ENCODE peak calls at places on chromosomes 13 and 19, in eight cellular contexts. T is CD8-positive, alpha-beta T cell; E is astrocyte of the spinal cord; U is A549; H is lower lobe of right lung; Y is tibial nerve; O is left lung; Q is uterus. D is an unnamed sample.

GRCh38 chr19:45906221-45906620 is 3.8 kb upstream of the MYPOP start:
- DNase-seq in E (no peak), O (no peak), H (no peak), Q (no peak), T (no peak), U (no peak), Y (no peak), D (no peak)

GRCh38 chr13:85661639-85662038 is 137.6 kb downstream of the SLITRK6 start:
- DNase-seq in O (no peak), Y (no peak), E (no peak), Q (no peak), U (no peak), T (no peak), H (no peak), D (no peak)

GRCh38 chr13:20119960-20120359 is 40.9 kb downstream of the GJA3 start:
- DNase-seq in E (no peak), T (no peak), Q (no peak), H (no peak), O (no peak), U (no peak), Y (no peak), D (no peak)

GRCh38 chr13:36282818-36283432 is 14.7 kb downstream of the CCDC169 start:
- DNase-seq in Y (no peak), O (no peak), T (no peak), Q (no peak), H (no peak), U (peak), E (peak), D (no peak)

GRCh38 chr19:1255186-1256161 is 7.1 kb downstream of the MIDN start:
- DNase-seq in T (no peak), Y (no peak), H (no peak), Q (no peak), U (no peak), E (no peak), O (no peak), D (no peak)

GRCh38 chr13:110334841-110335490 is 27.9 kb downstream of the COL4A2 start:
- DNase-seq in E (peak), Q (no peak), Y (no peak), H (no peak), T (no peak), U (no peak), O (no peak), D (no peak)

GRCh38 chr13:42732073-42732472 is 49.3 kb upstream of the FAM216B start:
- DNase-seq in E (no peak), T (no peak), U (no peak), Q (no peak), Y (no peak), H (no peak), O (no peak), D (no peak)

GRCh38 chr13:64164435-64164834 is 2748.8 kb upstream of the PCDH20 start:
- DNase-seq in Q (no peak), E (no peak), O (peak), H (no peak), T (no peak), U (no peak), Y (no peak), D (no peak)

GRCh38 chr19:8174706-8175105 is 25.3 kb upstream of the FBN3 start:
- DNase-seq in T (no peak), Y (no peak), H (no peak), U (no peak), O (no peak), E (no peak), Q (no peak), D (no peak)

GRCh38 chr13:59356607-59357006 is 807.1 kb downstream of the DIAPH3 start:
- DNase-seq in T (no peak), O (peak), Q (peak), E (peak), Y (no peak), U (no peak), H (peak), D (peak)

GRCh38 chr19:15869109-15869555 is 28.7 kb downstream of the CYP4F2 start:
- DNase-seq in Y (no peak), E (no peak), O (no peak), H (no peak), U (peak), Q (no peak), T (peak), D (no peak)

GRCh38 chr13:87128006-87128405 is 543.2 kb upstream of the SLITRK5 start:
- DNase-seq in T (no peak), E (no peak), O (no peak), Q (no peak), Y (no peak), U (no peak), H (no peak), D (no peak)

GRCh38 chr13:98405107-98405571 is 171.8 kb downstream of the STK24 start:
- DNase-seq in E (peak), Y (no peak), O (no peak), H (no peak), U (no peak), Q (no peak), T (no peak), D (no peak)

GRCh38 chr13:20064128-20064527 is 96.7 kb downstream of the GJA3 start:
- DNase-seq in O (no peak), E (peak), U (no peak), T (no peak), Y (no peak), Q (no peak), H (no peak), D (peak)

GRCh38 chr13:99258210-99258860 is at the start of gene GPR18:
- DNase-seq in E (no peak), H (no peak), Q (no peak), Y (no peak), T (no peak), O (no peak), U (no peak), D (no peak)

GRCh38 chr13:74819549-74819948 is 662.4 kb downstream of the TBC1D4 start:
- DNase-seq in T (no peak), Q (no peak), O (no peak), H (no peak), U (no peak), E (no peak), Y (no peak), D (no peak)

GRCh38 chr13:27592865-27593264 is 27.5 kb downstream of the LNX2 start:
- DNase-seq in H (no peak), E (no peak), Q (no peak), U (no peak), Y (no peak), T (no peak), O (no peak), D (no peak)

GRCh38 chr19:8030906-8031305 is 21.7 kb upstream of the CCL25 start:
- DNase-seq in O (no peak), T (no peak), E (no peak), U (no peak), H (no peak), Q (no peak), Y (no peak), D (no peak)

DNA sequence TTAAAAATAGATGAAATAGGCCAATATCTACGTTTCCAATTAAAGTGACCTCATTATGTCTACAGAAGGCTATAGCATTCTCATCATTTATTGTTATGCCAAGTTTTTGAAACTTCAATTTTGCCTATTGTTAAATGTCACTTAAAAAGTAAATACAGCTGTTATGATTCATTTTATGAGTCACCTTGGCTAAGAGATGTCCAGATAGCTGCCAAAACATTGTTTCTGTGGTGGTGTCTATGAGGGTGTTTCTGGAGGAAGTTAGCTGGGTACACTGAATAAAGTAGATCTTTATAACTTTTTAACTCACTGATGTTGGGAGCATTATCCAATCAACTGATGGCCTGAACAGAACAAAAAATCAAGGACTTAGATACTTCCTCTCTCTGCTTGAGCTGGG is 1209.7 kb upstream of the PCDH9 start:
- DNase-seq in E (peak), Q (no peak), T (no peak), O (no peak), Y (no peak), H (no peak), U (peak), D (no peak)
- H3K4me3 ChIP-seq in E (no peak), Q (no peak), T (no peak), O (no peak), Y (no peak), H (no peak), U (no peak), D (no peak)

GRCh38 chr19:12550951-12551832 is at the start of gene ZNF564:
- DNase-seq in O (peak), H (peak), U (peak), T (peak), E (peak), Q (peak), Y (peak), D (peak)
- TF ChIP-seq CTCF in O (no peak), H (no peak), U (no peak), T (no peak), E (no peak), Q (peak), Y (peak), D (no peak)

GRCh38 chr13:79782541-79783216 is 301.7 kb downstream of the NDFIP2 start:
- DNase-seq in E (peak), Y (peak), Q (no peak), H (peak), T (no peak), O (peak), U (no peak), D (no peak)
- H3K4me3 ChIP-seq in E (no peak), Y (no peak), Q (no peak), H (no peak), T (no peak), O (no peak), U (no peak), D (no peak)

GRCh38 chr19:5006201-5006600 is 37.3 kb downstream of the KDM4B start:
- DNase-seq in O (no peak), Y (no peak), H (no peak), T (no peak), U (no peak), Q (no peak), E (no peak), D (no peak)

GRCh38 chr19:5002143-5002542 is 33.2 kb downstream of the KDM4B start:
- DNase-seq in O (no peak), U (peak), Y (no peak), Q (no peak), H (no peak), E (peak), T (no peak), D (peak)

GRCh38 chr19:5003781-5004180 is 34.9 kb downstream of the KDM4B start:
- DNase-seq in U (no peak), H (no peak), T (no peak), Y (no peak), O (no peak), E (no peak), Q (no peak), D (no peak)

GRCh38 chr19:5005096-5005495 is 36.2 kb downstream of the KDM4B start:
- DNase-seq in U (no peak), Y (no peak), E (no peak), Q (no peak), H (no peak), O (no peak), T (no peak), D (no peak)

GRCh38 chr19:5006821-5007220 is 37.9 kb downstream of the KDM4B start:
- DNase-seq in T (no peak), Y (no peak), H (no peak), U (no peak), E (no peak), O (no peak), Q (no peak), D (no peak)
- TF ChIP-seq CTCF in T (no peak), Y (no peak), H (no peak), U (no peak), E (no peak), O (no peak), Q (no peak), D (no peak)

GRCh38 chr19:39937094-39937493 is 2.7 kb upstream of the FCGBP start:
- DNase-seq in O (no peak), T (no peak), U (no peak), Q (no peak), E (no peak), Y (no peak), H (no peak), D (no peak)

GRCh38 chr19:39934584-39935233 is at the start of gene FCGBP:
- DNase-seq in O (no peak), E (no peak), Q (no peak), Y (no peak), H (no peak), T (peak), U (no peak), D (no peak)

GRCh38 chr19:39935262-39935661 is 828 bp upstream of the FCGBP start:
- DNase-seq in H (no peak), E (no peak), U (no peak), T (no peak), Q (no peak), O (no peak), Y (no peak), D (no peak)

GRCh38 chr19:39936622-39937021 is 2.2 kb upstream of the FCGBP start:
- DNase-seq in Y (no peak), E (no peak), U (no peak), O (no peak), T (no peak), Q (no peak), H (no peak), D (no peak)

GRCh38 chr19:39936020-39936419 is 1.6 kb upstream of the FCGBP start:
- DNase-seq in T (no peak), E (no peak), Y (no peak), H (no peak), O (no peak), U (peak), Q (no peak), D (no peak)
- H3K4me3 ChIP-seq in T (no peak), E (no peak), Y (no peak), H (no peak), O (no peak), U (no peak), Q (no peak), D (no peak)

GRCh38 chr13:113491982-113492381 is 1.5 kb upstream of the DCUN1D2 start:
- DNase-seq in Q (no peak), T (no peak), E (no peak), U (no peak), H (no peak), O (no peak), Y (no peak), D (no peak)

GRCh38 chr13:113497217-113497616 is 6.7 kb upstream of the DCUN1D2 start:
- DNase-seq in T (no peak), H (no peak), Y (no peak), Q (no peak), E (no peak), U (no peak), O (no peak), D (no peak)

GRCh38 chr13:113493315-113493951 is 2.9 kb upstream of the DCUN1D2 start:
- DNase-seq in Q (no peak), T (no peak), Y (no peak), O (no peak), H (no peak), E (peak), U (peak), D (peak)

GRCh38 chr13:113491418-113491883 is 940 bp upstream of the DCUN1D2 start:
- DNase-seq in U (peak), T (no peak), Q (peak), E (peak), H (peak), Y (no peak), O (no peak), D (no peak)

DNA sequence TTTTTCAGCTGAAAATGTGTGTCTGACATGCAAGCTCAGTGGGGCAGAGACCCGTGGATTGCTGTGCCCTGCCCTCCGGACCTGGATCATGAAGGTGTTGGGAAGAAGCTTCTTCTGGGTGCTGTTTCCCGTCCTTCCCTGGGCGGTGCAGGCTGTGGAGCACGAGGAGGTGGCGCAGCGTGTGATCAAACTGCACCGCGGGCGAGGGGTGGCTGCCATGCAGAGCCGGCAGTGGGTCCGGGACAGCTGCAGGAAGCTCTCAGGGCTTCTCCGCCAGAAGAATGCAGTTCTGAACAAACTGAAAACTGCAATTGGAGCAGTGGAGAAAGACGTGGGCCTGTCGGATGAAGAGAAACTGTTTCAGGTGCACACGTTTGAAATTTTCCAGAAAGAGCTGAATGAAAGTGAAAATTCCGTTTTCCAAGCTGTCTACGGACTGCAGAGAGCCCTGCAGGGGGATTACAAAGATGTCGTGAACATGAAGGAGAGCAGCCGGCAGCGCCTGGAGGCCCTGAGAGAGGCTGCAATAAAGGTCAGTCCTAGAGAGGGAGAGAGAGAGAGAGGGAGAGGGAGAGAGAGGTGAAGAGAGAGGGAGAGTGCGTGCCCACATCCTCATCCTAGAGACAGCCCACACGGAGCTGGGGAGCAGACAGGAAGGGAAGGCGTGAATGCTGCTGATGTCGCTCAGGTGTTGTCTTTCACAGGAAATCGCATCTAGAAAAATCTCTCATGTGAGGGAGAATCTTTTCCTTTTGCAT is 5.2 kb upstream of the DCUN1D2 start:
- DNase-seq in T (no peak), H (no peak), O (no peak), Y (no peak), U (no peak), E (peak), Q (no peak), D (no peak)
- TF ChIP-seq CTCF in T (no peak), H (no peak), O (no peak), Y (no peak), U (no peak), E (no peak), Q (no peak), D (no peak)

DNA sequence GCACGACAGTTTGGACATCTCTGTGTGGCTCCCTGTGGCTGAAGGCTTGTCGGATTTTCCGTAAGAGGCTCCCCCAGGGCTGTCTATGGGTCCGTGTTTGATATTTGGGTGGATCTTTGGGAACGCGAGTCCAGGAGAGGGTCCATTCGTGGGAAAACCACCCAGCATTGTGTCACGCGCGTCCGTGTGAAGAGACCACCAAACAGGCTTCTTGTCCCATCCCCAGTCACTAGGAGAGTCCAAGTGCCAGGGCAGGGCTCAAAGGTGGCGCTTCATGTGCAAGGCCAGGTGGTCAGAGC is 2.4 kb downstream of the KLF1 start:
- DNase-seq in U (no peak), T (no peak), Q (no peak), E (no peak), H (no peak), O (no peak), Y (no peak), D (no peak)
- H3K4me3 ChIP-seq in U (no peak), T (peak), Q (no peak), E (no peak), H (peak), O (no peak), Y (no peak), D (no peak)

GRCh38 chr13:88979465-88980180 is 1308.5 kb downstream of the SLITRK5 start:
- DNase-seq in O (no peak), U (no peak), Q (no peak), H (no peak), E (no peak), Y (no peak), T (no peak), D (no peak)
- TF ChIP-seq CTCF in O (peak), U (no peak), Q (no peak), H (no peak), E (no peak), Y (no peak), T (no peak), D (no peak)

D was measured in HFF-Myc.